ENCODE peak calls at places on chromosome 19, in six cellular contexts. X is ascending aorta, E is neural progenitor cell, J is stomach, H is epithelial cell of proximal tubule, V is NCI-H774. T is an unnamed sample.

GRCh38 chr19:7373862-7374261 is 25.1 kb downstream of the ARHGEF18 start:
- DNase-seq in X (no peak), E (no peak), J (no peak), H (no peak), V (no peak), T (no peak)

GRCh38 chr19:49676690-49677231 is 310 bp upstream of the PRMT1 start:
- DNase-seq in X (peak; percentile 100), E (peak; percentile 100), J (peak; percentile 100), H (peak; percentile 99), V (peak; percentile 100), T (peak; percentile 100)

GRCh38 chr19:9130965-9131364 is 4.2 kb upstream of the OR7G3 start:
- DNase-seq in X (no peak), E (no peak), J (no peak), H (no peak), V (no peak), T (no peak)

GRCh38 chr19:55670280-55671053 is 4.6 kb upstream of the EPN1 start:
- DNase-seq in X (no peak), E (peak; percentile 27), J (no peak), H (no peak), V (peak; percentile 39), T (no peak)

GRCh38 chr19:33872445-33873320 is 76.0 kb downstream of the KCTD15 start:
- DNase-seq in X (no peak), E (no peak), J (no peak), H (no peak), V (no peak), T (no peak)

GRCh38 chr19:27815985-27816384 is 1397.0 kb downstream of the UQCRFS1 start:
- DNase-seq in X (no peak), E (no peak), J (no peak), H (no peak), V (no peak), T (no peak)

GRCh38 chr19:38617764-38618589 is at the start of gene MAP4K1:
- DNase-seq in X (no peak), E (peak; percentile 20), J (peak; percentile 53), H (no peak), V (no peak), T (no peak)

GRCh38 chr19:42092350-42092749 is 16.4 kb downstream of the ZNF574 start:
- DNase-seq in X (no peak), E (no peak), J (peak; percentile 45), H (no peak), V (peak; percentile 44), T (no peak)

GRCh38 chr19:8899356-8899755 is 67.2 kb downstream of the MBD3L1 start:
- DNase-seq in X (no peak), E (no peak), J (no peak), H (no peak), V (no peak), T (no peak)

GRCh38 chr19:53424968-53425597 is 6.7 kb upstream of the ZNF761 start:
- DNase-seq in X (peak; percentile 16), E (peak; percentile 86), J (peak; percentile 80), H (no peak), V (peak; percentile 14), T (peak; percentile 24)

GRCh38 chr19:2274185-2274711 is 7.7 kb downstream of the PEAK3 start:
- DNase-seq in X (no peak), E (no peak), J (no peak), H (no peak), V (no peak), T (no peak)

GRCh38 chr19:289651-290538 is 1.3 kb downstream of the PLPP2 start:
- DNase-seq in X (no peak), E (no peak), J (peak; percentile 87), H (peak; percentile 20), V (peak; percentile 83), T (no peak)

GRCh38 chr19:58305932-58306323 is 751 bp downstream of the ERVK3-1 start:
- DNase-seq in X (no peak), E (no peak), J (no peak), H (no peak), V (no peak), T (no peak)

GRCh38 chr19:6753178-6754031 is 13.8 kb downstream of the SH2D3A start:
- DNase-seq in X (no peak), E (peak; percentile 97), J (peak; percentile 87), H (no peak), V (no peak), T (no peak)

GRCh38 chr19:31214086-31214485 is 135.2 kb downstream of the TSHZ3 start:
- DNase-seq in X (peak; percentile 73), E (no peak), J (peak; percentile 63), H (peak; percentile 84), V (no peak), T (peak; percentile 99)

GRCh38 chr19:46299695-46300094 is 2.9 kb downstream of the HIF3A start:
- DNase-seq in X (no peak), E (no peak), J (no peak), H (no peak), V (no peak), T (no peak)

GRCh38 chr19:39937094-39937493 is 2.7 kb upstream of the FCGBP start:
- DNase-seq in X (no peak), E (no peak), J (no peak), H (no peak), V (no peak), T (no peak)

GRCh38 chr19:48283908-48284307 is 14.0 kb downstream of the ZNF114 start:
- DNase-seq in X (no peak), E (no peak), J (no peak), H (no peak), V (no peak), T (peak; percentile 96)

GRCh38 chr19:10748924-10749434 is 31.1 kb downstream of the DNM2 start:
- DNase-seq in X (no peak), E (no peak), J (peak; percentile 97), H (no peak), V (peak; percentile 41), T (no peak)

GRCh38 chr19:34692541-34692940 is 15.1 kb downstream of the ZNF302 start:
- DNase-seq in X (no peak), E (no peak), J (no peak), H (no peak), V (no peak), T (no peak)

T was measured in non-pigmented ciliary epithelial cell.